ENCODE peak calls at places on chromosomes 12 and 14, in seven cellular contexts. One of them, this sample, is unnamed.

GRCh38 chr12:20120296-20120695 is 248.0 kb upstream of the PDE3A start:
- DNase-seq in cardiac muscle cell: peak
- DNase-seq in mammary epithelial cell: no peak
- DNase-seq in heart left ventricle: no peak
- DNase-seq in PC-9: no peak
- DNase-seq in iPS DF 6.9: no peak
- DNase-seq in AG04450: no peak
- DNase-seq in this sample: no peak

GRCh38 chr12:118103601-118104382 is at the start of gene VSIG10:
- DNase-seq in cardiac muscle cell: peak
- DNase-seq in mammary epithelial cell: peak
- DNase-seq in heart left ventricle: peak
- DNase-seq in PC-9: peak
- DNase-seq in iPS DF 6.9: peak
- DNase-seq in AG04450: no peak
- DNase-seq in this sample: peak

GRCh38 chr14:90720832-90721231 is 95.4 kb downstream of the TTC7B start:
- DNase-seq in cardiac muscle cell: no peak
- DNase-seq in mammary epithelial cell: no peak
- DNase-seq in heart left ventricle: no peak
- DNase-seq in PC-9: no peak
- DNase-seq in iPS DF 6.9: no peak
- DNase-seq in AG04450: no peak
- DNase-seq in this sample: no peak

GRCh38 chr14:52917732-52918131 is 33.1 kb downstream of the FERMT2 start:
- DNase-seq in cardiac muscle cell: no peak
- DNase-seq in mammary epithelial cell: no peak
- DNase-seq in heart left ventricle: no peak
- DNase-seq in PC-9: no peak
- DNase-seq in iPS DF 6.9: no peak
- DNase-seq in AG04450: no peak
- DNase-seq in this sample: no peak

GRCh38 chr12:50070314-50071060 is 13.1 kb downstream of the ASIC1 start:
- DNase-seq in cardiac muscle cell: peak
- DNase-seq in mammary epithelial cell: peak
- DNase-seq in heart left ventricle: peak
- DNase-seq in PC-9: peak
- DNase-seq in iPS DF 6.9: no peak
- DNase-seq in AG04450: peak
- DNase-seq in this sample: peak

GRCh38 chr12:101862245-101862644 is 15.1 kb upstream of the DRAM1 start:
- DNase-seq in cardiac muscle cell: no peak
- DNase-seq in mammary epithelial cell: no peak
- DNase-seq in heart left ventricle: no peak
- DNase-seq in PC-9: no peak
- DNase-seq in iPS DF 6.9: no peak
- DNase-seq in AG04450: no peak
- DNase-seq in this sample: no peak

GRCh38 chr14:95471526-95472304 is 44.7 kb downstream of the SYNE3 start:
- DNase-seq in cardiac muscle cell: no peak
- DNase-seq in mammary epithelial cell: no peak
- DNase-seq in heart left ventricle: peak
- DNase-seq in PC-9: no peak
- DNase-seq in iPS DF 6.9: no peak
- DNase-seq in AG04450: no peak
- DNase-seq in this sample: no peak

GRCh38 chr12:89278169-89278568 is 74.1 kb downstream of the DUSP6 start:
- DNase-seq in cardiac muscle cell: no peak
- DNase-seq in mammary epithelial cell: no peak
- DNase-seq in heart left ventricle: no peak
- DNase-seq in PC-9: no peak
- DNase-seq in iPS DF 6.9: no peak
- DNase-seq in AG04450: no peak
- DNase-seq in this sample: no peak

GRCh38 chr12:78568326-78569020 is 296.1 kb upstream of the SYT1 start:
- DNase-seq in cardiac muscle cell: no peak
- DNase-seq in mammary epithelial cell: peak
- DNase-seq in heart left ventricle: no peak
- DNase-seq in PC-9: no peak
- DNase-seq in iPS DF 6.9: no peak
- DNase-seq in AG04450: peak
- DNase-seq in this sample: no peak

GRCh38 chr14:89443002-89443660 is 26.1 kb upstream of the FOXN3 start:
- DNase-seq in cardiac muscle cell: no peak
- DNase-seq in mammary epithelial cell: no peak
- DNase-seq in heart left ventricle: no peak
- DNase-seq in PC-9: no peak
- DNase-seq in iPS DF 6.9: no peak
- DNase-seq in AG04450: no peak
- DNase-seq in this sample: no peak

GRCh38 chr12:103566398-103566797 is 20.7 kb upstream of the STAB2 start:
- DNase-seq in cardiac muscle cell: no peak
- DNase-seq in mammary epithelial cell: no peak
- DNase-seq in heart left ventricle: no peak
- DNase-seq in PC-9: no peak
- DNase-seq in iPS DF 6.9: no peak
- DNase-seq in AG04450: no peak
- DNase-seq in this sample: no peak

GRCh38 chr12:103561174-103561573 is 25.9 kb upstream of the STAB2 start:
- DNase-seq in cardiac muscle cell: peak
- DNase-seq in mammary epithelial cell: peak
- DNase-seq in heart left ventricle: no peak
- DNase-seq in PC-9: peak
- DNase-seq in iPS DF 6.9: no peak
- DNase-seq in AG04450: no peak
- DNase-seq in this sample: no peak

GRCh38 chr12:103556890-103557667 is 30.0 kb upstream of the STAB2 start:
- DNase-seq in cardiac muscle cell: no peak
- DNase-seq in mammary epithelial cell: no peak
- DNase-seq in heart left ventricle: no peak
- DNase-seq in PC-9: no peak
- DNase-seq in iPS DF 6.9: no peak
- DNase-seq in AG04450: no peak
- DNase-seq in this sample: no peak

GRCh38 chr12:103558879-103559278 is 28.2 kb upstream of the STAB2 start:
- DNase-seq in cardiac muscle cell: no peak
- DNase-seq in mammary epithelial cell: no peak
- DNase-seq in heart left ventricle: no peak
- DNase-seq in PC-9: no peak
- DNase-seq in iPS DF 6.9: no peak
- DNase-seq in AG04450: no peak
- DNase-seq in this sample: no peak

DNA sequence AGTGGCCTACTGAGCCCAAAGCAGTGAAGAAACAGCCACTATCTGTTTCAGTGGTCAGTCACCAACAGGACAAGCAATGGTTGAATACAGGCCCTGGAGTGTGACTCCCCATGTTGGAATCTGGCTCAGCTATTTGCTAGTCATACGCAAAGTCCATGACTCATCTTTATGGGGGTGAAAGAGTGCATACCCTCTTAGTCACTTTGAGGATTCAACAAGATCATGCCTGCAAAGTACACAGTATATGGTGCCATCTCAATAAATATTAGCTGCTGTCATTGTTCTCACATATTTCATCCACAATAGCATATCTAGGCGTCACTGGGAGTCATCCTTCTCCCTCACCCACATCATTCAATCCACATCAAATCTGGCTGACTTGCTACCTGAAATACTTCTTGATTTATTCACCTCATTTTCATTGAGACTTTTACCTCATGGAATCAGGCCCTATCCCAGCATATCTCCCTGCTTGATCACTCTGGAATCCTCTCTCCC is 26.4 kb upstream of the STAB2 start:
- DNase-seq in cardiac muscle cell: peak
- DNase-seq in mammary epithelial cell: peak
- DNase-seq in heart left ventricle: no peak
- DNase-seq in PC-9: peak
- DNase-seq in iPS DF 6.9: no peak
- DNase-seq in AG04450: peak
- DNase-seq in this sample: no peak
- H3K4me3 ChIP-seq in cardiac muscle cell: no peak
- H3K4me3 ChIP-seq in mammary epithelial cell: no peak
- H3K4me3 ChIP-seq in heart left ventricle: no peak
- H3K4me3 ChIP-seq in PC-9: no peak
- H3K4me3 ChIP-seq in iPS DF 6.9: no peak
- H3K4me3 ChIP-seq in AG04450: no peak
- H3K4me3 ChIP-seq in this sample: no peak

GRCh38 chr14:68857671-68858070 is 64.8 kb upstream of the ZFP36L1 start:
- DNase-seq in cardiac muscle cell: no peak
- DNase-seq in mammary epithelial cell: peak
- DNase-seq in heart left ventricle: no peak
- DNase-seq in PC-9: no peak
- DNase-seq in iPS DF 6.9: no peak
- DNase-seq in AG04450: no peak
- DNase-seq in this sample: no peak
- H3K4me3 ChIP-seq in cardiac muscle cell: no peak
- H3K4me3 ChIP-seq in mammary epithelial cell: no peak
- H3K4me3 ChIP-seq in heart left ventricle: no peak
- H3K4me3 ChIP-seq in PC-9: no peak
- H3K4me3 ChIP-seq in iPS DF 6.9: no peak
- H3K4me3 ChIP-seq in AG04450: no peak
- H3K4me3 ChIP-seq in this sample: no peak

DNA sequence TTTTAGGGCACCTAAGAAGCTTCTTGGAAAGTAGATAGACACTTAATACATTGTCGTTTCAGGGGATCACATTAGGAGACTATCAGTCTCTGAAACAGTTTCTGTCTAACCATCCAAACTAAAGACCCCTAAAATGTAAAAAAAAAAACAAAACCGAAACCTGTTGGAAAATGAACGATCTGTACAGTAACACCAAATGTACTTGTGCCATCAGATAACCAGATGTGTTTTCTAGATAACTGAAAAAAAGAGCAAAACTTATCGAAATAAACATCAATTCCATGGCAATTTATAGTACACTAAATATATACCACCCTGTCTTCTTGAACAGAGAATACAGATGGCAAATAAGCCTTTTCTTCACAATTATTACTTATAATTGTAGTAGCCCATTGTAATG is 2.0 kb downstream of the LDHB start:
- DNase-seq in cardiac muscle cell: no peak
- DNase-seq in mammary epithelial cell: no peak
- DNase-seq in heart left ventricle: no peak
- DNase-seq in PC-9: no peak
- DNase-seq in iPS DF 6.9: no peak
- DNase-seq in AG04450: no peak
- DNase-seq in this sample: no peak
- H3K4me3 ChIP-seq in cardiac muscle cell: peak
- H3K4me3 ChIP-seq in mammary epithelial cell: peak
- H3K4me3 ChIP-seq in heart left ventricle: peak
- H3K4me3 ChIP-seq in PC-9: peak
- H3K4me3 ChIP-seq in iPS DF 6.9: no peak
- H3K4me3 ChIP-seq in AG04450: peak
- H3K4me3 ChIP-seq in this sample: peak

DNA sequence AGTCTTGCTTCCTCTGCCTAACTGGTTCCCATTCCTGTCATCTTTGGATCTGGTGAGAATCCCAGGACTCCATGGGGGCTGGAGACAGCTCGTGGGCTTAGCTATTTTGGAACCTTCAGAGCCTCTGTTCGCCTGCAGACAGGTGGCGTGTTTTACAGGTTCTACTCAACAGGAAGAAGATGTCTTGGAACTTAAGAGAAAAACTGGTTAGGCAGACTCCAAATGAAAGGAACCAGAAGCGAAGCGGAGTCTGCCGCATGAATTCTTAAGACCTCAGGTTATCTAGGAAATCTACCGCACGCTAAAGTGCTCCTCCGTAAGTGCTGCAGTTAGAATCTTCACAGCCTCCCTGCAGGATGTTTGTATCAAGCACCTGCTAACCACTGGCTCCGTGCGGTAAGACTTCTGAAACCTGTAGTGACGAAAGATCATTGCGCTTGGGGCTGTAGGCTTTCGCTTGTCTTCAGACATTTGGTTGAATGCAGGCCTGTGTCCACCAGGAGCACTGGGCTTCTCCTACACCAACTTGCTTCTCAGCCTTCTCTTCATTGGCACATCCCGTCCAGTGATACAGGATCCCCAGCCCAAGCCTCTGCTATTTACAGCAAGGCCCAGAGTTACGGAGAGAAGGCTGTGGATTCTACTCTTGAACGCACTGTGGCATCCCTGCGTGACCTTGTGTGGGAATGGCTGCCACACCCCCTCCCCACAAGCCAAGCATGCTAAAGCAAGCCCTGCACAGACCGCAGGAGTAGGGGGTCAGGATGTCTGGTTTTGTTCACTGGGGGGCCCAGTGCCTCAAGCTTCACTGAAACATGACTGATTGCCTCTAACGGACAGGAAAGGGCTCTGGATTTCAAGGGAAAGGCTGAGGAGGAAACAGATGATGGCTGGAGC is 35.0 kb downstream of the ACADS start:
- DNase-seq in cardiac muscle cell: no peak
- DNase-seq in mammary epithelial cell: no peak
- DNase-seq in heart left ventricle: no peak
- DNase-seq in PC-9: no peak
- DNase-seq in iPS DF 6.9: no peak
- DNase-seq in AG04450: no peak
- DNase-seq in this sample: no peak
- H3K4me3 ChIP-seq in cardiac muscle cell: no peak
- H3K4me3 ChIP-seq in mammary epithelial cell: no peak
- H3K4me3 ChIP-seq in heart left ventricle: no peak
- H3K4me3 ChIP-seq in PC-9: no peak
- H3K4me3 ChIP-seq in iPS DF 6.9: no peak
- H3K4me3 ChIP-seq in AG04450: no peak
- H3K4me3 ChIP-seq in this sample: no peak

DNA sequence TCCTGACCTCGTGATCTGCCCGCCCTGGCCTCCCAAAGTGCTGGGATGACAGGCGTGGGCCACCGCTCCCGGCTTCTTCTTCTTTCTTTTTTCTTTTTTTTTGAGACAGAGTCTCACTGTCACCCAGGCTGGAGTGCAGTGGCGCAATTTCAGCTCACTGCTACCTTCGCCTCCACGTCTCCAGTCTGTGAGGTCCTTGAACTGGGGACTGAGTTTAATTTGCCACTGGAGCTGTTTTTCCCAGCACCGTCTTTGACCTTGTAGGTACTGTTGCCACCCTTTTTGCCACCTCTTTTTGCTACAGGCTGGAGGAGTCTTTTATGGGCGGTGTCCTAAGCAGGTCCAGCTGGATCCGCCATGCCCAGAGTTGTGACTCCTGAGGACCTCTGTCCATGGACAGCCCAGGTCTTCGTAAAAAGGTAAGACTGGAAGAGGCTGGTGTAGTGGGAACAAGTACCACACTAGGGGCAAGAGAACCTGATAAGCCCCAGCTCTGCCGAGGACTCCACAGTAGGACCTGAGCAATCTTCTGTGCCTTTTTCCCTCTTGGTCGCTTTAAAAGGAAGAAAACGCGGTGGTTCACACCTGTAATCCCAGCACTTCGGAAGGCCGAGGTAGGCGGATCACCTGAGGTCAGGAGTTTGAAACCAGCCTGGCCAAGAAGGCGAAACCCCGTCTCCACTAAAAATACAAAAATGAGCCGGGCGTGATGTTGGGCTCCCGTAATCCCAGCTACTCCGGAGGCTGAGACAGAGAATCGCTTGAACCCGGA is 976 bp downstream of the RNU4-2 start:
- DNase-seq in cardiac muscle cell: no peak
- DNase-seq in mammary epithelial cell: no peak
- DNase-seq in heart left ventricle: no peak
- DNase-seq in PC-9: peak
- DNase-seq in iPS DF 6.9: no peak
- DNase-seq in AG04450: no peak
- DNase-seq in this sample: no peak
- H3K4me3 ChIP-seq in cardiac muscle cell: no peak
- H3K4me3 ChIP-seq in mammary epithelial cell: no peak
- H3K4me3 ChIP-seq in heart left ventricle: peak
- H3K4me3 ChIP-seq in PC-9: peak
- H3K4me3 ChIP-seq in iPS DF 6.9: no peak
- H3K4me3 ChIP-seq in AG04450: peak
- H3K4me3 ChIP-seq in this sample: peak

GRCh38 chr14:31241450-31242114 is 34.0 kb upstream of the HECTD1 start:
- DNase-seq in cardiac muscle cell: peak
- DNase-seq in mammary epithelial cell: no peak
- DNase-seq in heart left ventricle: no peak
- DNase-seq in PC-9: no peak
- DNase-seq in iPS DF 6.9: no peak
- DNase-seq in AG04450: no peak
- DNase-seq in this sample: no peak
- H3K4me3 ChIP-seq in cardiac muscle cell: no peak
- H3K4me3 ChIP-seq in mammary epithelial cell: no peak
- H3K4me3 ChIP-seq in heart left ventricle: peak
- H3K4me3 ChIP-seq in PC-9: no peak
- H3K4me3 ChIP-seq in iPS DF 6.9: no peak
- H3K4me3 ChIP-seq in AG04450: no peak
- H3K4me3 ChIP-seq in this sample: no peak